ENCODE peak calls at places on chromosomes 2 and 18, in ten cellular contexts. One of them, this sample, is unnamed.

GRCh38 chr18:45783097-45784075 is 42.1 kb upstream of the SIGLEC15 start:
- DNase-seq in vagina: no peak
- DNase-seq in prostate gland: peak; percentile 36
- DNase-seq in body of pancreas: no peak
- DNase-seq in H54: no peak
- DNase-seq in transverse colon: no peak
- DNase-seq in A549: no peak
- DNase-seq in ovary: no peak
- DNase-seq in IMR-90: peak; percentile 78
- DNase-seq in adrenal gland: no peak
- DNase-seq in this sample: no peak

GRCh38 chr2:231457101-231457500 is 7.2 kb downstream of the NCL start:
- DNase-seq in adrenal gland: no peak
- DNase-seq in body of pancreas: no peak
- DNase-seq in ovary: no peak
- DNase-seq in IMR-90: peak; percentile 21
- DNase-seq in prostate gland: no peak
- DNase-seq in transverse colon: no peak
- DNase-seq in A549: no peak
- DNase-seq in H54: no peak
- DNase-seq in vagina: no peak
- DNase-seq in this sample: no peak

GRCh38 chr2:205858781-205859478 is 176.6 kb downstream of the NRP2 start:
- DNase-seq in H54: no peak
- DNase-seq in ovary: no peak
- DNase-seq in IMR-90: peak; percentile 11
- DNase-seq in body of pancreas: peak; percentile 97
- DNase-seq in vagina: no peak
- DNase-seq in A549: no peak
- DNase-seq in transverse colon: peak; percentile 24
- DNase-seq in prostate gland: no peak
- DNase-seq in adrenal gland: no peak
- DNase-seq in this sample: peak; percentile 40

GRCh38 chr2:173118385-173118784 is 42.7 kb downstream of the MAP3K20 start:
- DNase-seq in ovary: no peak
- DNase-seq in adrenal gland: no peak
- DNase-seq in body of pancreas: no peak
- DNase-seq in H54: no peak
- DNase-seq in IMR-90: peak; percentile 47
- DNase-seq in prostate gland: no peak
- DNase-seq in vagina: no peak
- DNase-seq in transverse colon: no peak
- DNase-seq in A549: no peak
- DNase-seq in this sample: no peak

GRCh38 chr2:71702971-71703898 is 249.9 kb downstream of the DYSF start:
- DNase-seq in adrenal gland: no peak
- DNase-seq in vagina: no peak
- DNase-seq in A549: no peak
- DNase-seq in prostate gland: no peak
- DNase-seq in body of pancreas: no peak
- DNase-seq in ovary: no peak
- DNase-seq in H54: no peak
- DNase-seq in IMR-90: no peak
- DNase-seq in transverse colon: no peak
- DNase-seq in this sample: no peak

GRCh38 chr2:231886071-231886681 is 40.0 kb downstream of the NPPC start:
- DNase-seq in adrenal gland: no peak
- DNase-seq in transverse colon: no peak
- DNase-seq in IMR-90: no peak
- DNase-seq in body of pancreas: no peak
- DNase-seq in vagina: no peak
- DNase-seq in ovary: no peak
- DNase-seq in prostate gland: no peak
- DNase-seq in A549: no peak
- DNase-seq in H54: no peak
- DNase-seq in this sample: no peak

GRCh38 chr2:209160800-209161588 is 262.9 kb upstream of the MAP2 start:
- DNase-seq in H54: no peak
- DNase-seq in transverse colon: no peak
- DNase-seq in vagina: no peak
- DNase-seq in prostate gland: no peak
- DNase-seq in A549: no peak
- DNase-seq in IMR-90: no peak
- DNase-seq in ovary: no peak
- DNase-seq in adrenal gland: no peak
- DNase-seq in body of pancreas: no peak
- DNase-seq in this sample: no peak

GRCh38 chr18:62741118-62741566 is 25.8 kb downstream of the PHLPP1 start:
- DNase-seq in ovary: no peak
- DNase-seq in IMR-90: peak; percentile 61
- DNase-seq in body of pancreas: peak; percentile 60
- DNase-seq in A549: peak; percentile 44
- DNase-seq in vagina: no peak
- DNase-seq in adrenal gland: peak; percentile 75
- DNase-seq in H54: no peak
- DNase-seq in prostate gland: peak; percentile 73
- DNase-seq in transverse colon: peak; percentile 42
- DNase-seq in this sample: no peak

GRCh38 chr18:31044926-31045325 is 2.4 kb upstream of the DSC3 start:
- DNase-seq in IMR-90: no peak
- DNase-seq in transverse colon: no peak
- DNase-seq in adrenal gland: no peak
- DNase-seq in A549: no peak
- DNase-seq in ovary: no peak
- DNase-seq in body of pancreas: no peak
- DNase-seq in H54: no peak
- DNase-seq in prostate gland: no peak
- DNase-seq in vagina: no peak
- DNase-seq in this sample: no peak

GRCh38 chr2:236117861-236118269 is 50.3 kb downstream of the GBX2 start:
- DNase-seq in IMR-90: no peak
- DNase-seq in H54: no peak
- DNase-seq in body of pancreas: no peak
- DNase-seq in ovary: no peak
- DNase-seq in prostate gland: no peak
- DNase-seq in transverse colon: no peak
- DNase-seq in A549: no peak
- DNase-seq in adrenal gland: no peak
- DNase-seq in vagina: no peak
- DNase-seq in this sample: no peak

GRCh38 chr18:55910328-55910727 is 322.3 kb upstream of the TCF4 start:
- DNase-seq in adrenal gland: no peak
- DNase-seq in A549: no peak
- DNase-seq in body of pancreas: no peak
- DNase-seq in H54: no peak
- DNase-seq in IMR-90: peak; percentile 26
- DNase-seq in vagina: no peak
- DNase-seq in ovary: no peak
- DNase-seq in prostate gland: no peak
- DNase-seq in transverse colon: no peak
- DNase-seq in this sample: no peak

GRCh38 chr2:99688699-99689098 is 198.9 kb upstream of the REV1 start:
- DNase-seq in A549: no peak
- DNase-seq in H54: no peak
- DNase-seq in ovary: no peak
- DNase-seq in vagina: no peak
- DNase-seq in IMR-90: no peak
- DNase-seq in prostate gland: no peak
- DNase-seq in body of pancreas: no peak
- DNase-seq in adrenal gland: no peak
- DNase-seq in transverse colon: no peak
- DNase-seq in this sample: no peak

GRCh38 chr18:9735238-9735637 is 27.1 kb downstream of the RAB31 start:
- DNase-seq in transverse colon: no peak
- DNase-seq in ovary: no peak
- DNase-seq in H54: no peak
- DNase-seq in adrenal gland: no peak
- DNase-seq in body of pancreas: no peak
- DNase-seq in vagina: no peak
- DNase-seq in prostate gland: no peak
- DNase-seq in A549: no peak
- DNase-seq in IMR-90: no peak
- DNase-seq in this sample: no peak

GRCh38 chr18:9734189-9734588 is 26.1 kb downstream of the RAB31 start:
- DNase-seq in vagina: no peak
- DNase-seq in transverse colon: peak; percentile 45
- DNase-seq in ovary: no peak
- DNase-seq in H54: no peak
- DNase-seq in prostate gland: no peak
- DNase-seq in A549: no peak
- DNase-seq in IMR-90: no peak
- DNase-seq in body of pancreas: no peak
- DNase-seq in adrenal gland: no peak
- DNase-seq in this sample: no peak

GRCh38 chr18:9732031-9732430 is 23.9 kb downstream of the RAB31 start:
- DNase-seq in A549: no peak
- DNase-seq in vagina: no peak
- DNase-seq in ovary: no peak
- DNase-seq in H54: no peak
- DNase-seq in prostate gland: no peak
- DNase-seq in transverse colon: no peak
- DNase-seq in IMR-90: no peak
- DNase-seq in body of pancreas: no peak
- DNase-seq in adrenal gland: no peak
- DNase-seq in this sample: no peak

GRCh38 chr18:9730786-9731185 is 22.7 kb downstream of the RAB31 start:
- DNase-seq in ovary: no peak
- DNase-seq in body of pancreas: no peak
- DNase-seq in transverse colon: no peak
- DNase-seq in IMR-90: no peak
- DNase-seq in A549: no peak
- DNase-seq in H54: no peak
- DNase-seq in adrenal gland: no peak
- DNase-seq in prostate gland: no peak
- DNase-seq in vagina: no peak
- DNase-seq in this sample: no peak

DNA sequence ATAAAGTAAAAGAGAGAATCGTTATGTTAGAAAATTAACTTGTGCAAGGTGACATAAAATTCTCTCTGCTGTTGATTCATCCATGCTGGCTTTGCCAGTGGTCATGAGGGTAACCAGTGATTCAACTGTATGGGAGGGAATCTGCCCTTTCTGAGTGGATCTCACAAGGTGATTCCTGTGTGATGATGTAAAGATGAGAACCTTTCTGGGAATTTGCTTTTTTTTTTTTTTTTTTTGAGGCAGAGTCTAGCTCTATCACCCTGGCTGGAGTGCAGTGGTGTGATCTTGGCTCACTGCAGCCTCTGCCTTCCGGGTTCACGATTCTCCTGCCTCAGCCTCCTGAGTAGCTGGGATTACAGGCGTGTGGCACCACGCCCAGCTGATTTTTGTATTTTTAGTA is 23.3 kb downstream of the RAB31 start:
- DNase-seq in transverse colon: no peak
- DNase-seq in adrenal gland: peak; percentile 60
- DNase-seq in A549: no peak
- DNase-seq in prostate gland: no peak
- DNase-seq in H54: no peak
- DNase-seq in body of pancreas: no peak
- DNase-seq in IMR-90: peak; percentile 88
- DNase-seq in vagina: no peak
- DNase-seq in ovary: no peak
- DNase-seq in this sample: no peak
- TF ChIP-seq POLR2A in transverse colon: no peak
- TF ChIP-seq POLR2A in adrenal gland: no peak
- TF ChIP-seq POLR2A in A549: no peak
- TF ChIP-seq POLR2A in prostate gland: no peak
- TF ChIP-seq POLR2A in H54: no peak
- TF ChIP-seq POLR2A in body of pancreas: no peak
- TF ChIP-seq POLR2A in IMR-90: no peak
- TF ChIP-seq POLR2A in vagina: no peak
- TF ChIP-seq POLR2A in ovary: no peak
- TF ChIP-seq POLR2A in this sample: no peak

DNA sequence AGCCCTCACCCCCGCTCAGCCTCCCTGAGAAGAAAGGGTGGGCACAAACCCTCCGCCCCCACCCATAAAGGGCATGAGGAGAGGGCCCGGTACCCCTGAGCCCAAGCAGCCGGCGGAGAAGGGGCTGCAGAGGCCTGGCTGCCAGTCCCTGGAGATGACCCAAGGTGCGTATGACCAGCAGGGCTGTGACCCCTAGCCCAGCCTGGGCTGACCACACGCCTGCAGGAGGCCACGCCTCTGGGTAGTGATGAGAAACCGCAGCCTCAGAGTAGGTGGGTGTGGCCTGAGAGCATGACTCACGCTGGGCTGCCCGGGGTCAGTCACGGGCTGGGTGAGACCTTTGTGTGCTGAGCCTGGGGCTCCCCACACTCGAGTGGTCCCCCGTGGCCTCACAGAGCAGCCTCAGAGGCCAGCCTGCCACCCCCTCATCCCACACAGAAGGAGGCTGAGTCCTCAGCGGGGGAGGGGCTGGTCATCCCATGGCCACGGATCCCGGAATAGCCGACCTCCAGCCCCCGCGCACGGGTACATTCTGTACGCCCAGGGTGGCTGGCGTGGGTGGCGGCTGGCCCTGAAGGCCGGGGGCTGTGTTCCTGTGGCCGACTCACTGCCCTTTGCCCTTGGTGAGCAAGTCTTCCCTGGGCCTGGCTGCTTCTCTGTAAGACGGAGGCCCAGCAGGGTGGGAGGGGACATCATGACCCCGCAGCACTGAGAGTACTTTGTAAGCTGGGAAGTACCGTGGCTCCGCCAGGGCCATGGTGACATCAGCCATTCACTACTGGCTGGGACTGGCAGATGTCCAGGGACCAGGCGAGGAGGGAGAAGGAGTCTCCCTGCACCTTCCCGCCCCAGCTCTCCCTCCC is 110.8 kb upstream of the OTOS start:
- DNase-seq in vagina: peak; percentile 96
- DNase-seq in IMR-90: peak; percentile 89
- DNase-seq in transverse colon: peak; percentile 73
- DNase-seq in prostate gland: peak; percentile 67
- DNase-seq in body of pancreas: peak; percentile 95
- DNase-seq in H54: peak; percentile 96
- DNase-seq in A549: peak; percentile 80
- DNase-seq in adrenal gland: peak; percentile 98
- DNase-seq in ovary: peak; percentile 94
- DNase-seq in this sample: peak; percentile 83
- TF ChIP-seq POLR2A in vagina: no peak
- TF ChIP-seq POLR2A in IMR-90: no peak
- TF ChIP-seq POLR2A in transverse colon: no peak
- TF ChIP-seq POLR2A in prostate gland: no peak
- TF ChIP-seq POLR2A in body of pancreas: peak; percentile 62
- TF ChIP-seq POLR2A in H54: peak; percentile 32
- TF ChIP-seq POLR2A in A549: peak; percentile 26
- TF ChIP-seq POLR2A in adrenal gland: peak; percentile 83
- TF ChIP-seq POLR2A in ovary: peak; percentile 33
- TF ChIP-seq POLR2A in this sample: no peak

GRCh38 chr18:48538531-48539405 is at the start of gene CTIF:
- DNase-seq in body of pancreas: peak; percentile 98
- DNase-seq in IMR-90: peak; percentile 96
- DNase-seq in ovary: peak; percentile 94
- DNase-seq in A549: peak; percentile 90
- DNase-seq in vagina: no peak
- DNase-seq in prostate gland: peak; percentile 97
- DNase-seq in transverse colon: peak; percentile 96
- DNase-seq in H54: peak; percentile 74
- DNase-seq in adrenal gland: peak; percentile 99
- DNase-seq in this sample: peak; percentile 95
- TF ChIP-seq POLR2A in body of pancreas: no peak
- TF ChIP-seq POLR2A in IMR-90: peak; percentile 15
- TF ChIP-seq POLR2A in ovary: no peak
- TF ChIP-seq POLR2A in A549: peak; percentile 37
- TF ChIP-seq POLR2A in vagina: no peak
- TF ChIP-seq POLR2A in prostate gland: peak; percentile 27
- TF ChIP-seq POLR2A in transverse colon: peak; percentile 25
- TF ChIP-seq POLR2A in H54: peak; percentile 50
- TF ChIP-seq POLR2A in adrenal gland: peak; percentile 80
- TF ChIP-seq POLR2A in this sample: no peak

GRCh38 chr2:47720559-47720958 is 62.4 kb upstream of the MSH6 start:
- DNase-seq in transverse colon: no peak
- DNase-seq in A549: no peak
- DNase-seq in body of pancreas: no peak
- DNase-seq in vagina: no peak
- DNase-seq in prostate gland: no peak
- DNase-seq in adrenal gland: no peak
- DNase-seq in ovary: no peak
- DNase-seq in IMR-90: no peak
- DNase-seq in H54: no peak
- DNase-seq in this sample: no peak
- TF ChIP-seq POLR2A in transverse colon: no peak
- TF ChIP-seq POLR2A in A549: no peak
- TF ChIP-seq POLR2A in body of pancreas: no peak
- TF ChIP-seq POLR2A in vagina: no peak
- TF ChIP-seq POLR2A in prostate gland: no peak
- TF ChIP-seq POLR2A in adrenal gland: no peak
- TF ChIP-seq POLR2A in ovary: no peak
- TF ChIP-seq POLR2A in IMR-90: no peak
- TF ChIP-seq POLR2A in H54: no peak
- TF ChIP-seq POLR2A in this sample: no peak